ENCODE peak calls at places on chromosomes 13 and 19, in seven cellular contexts. One of them, this sample, is unnamed.
A peak's percentile ranks its signal among the peaks of the same experiment; 100 is the strongest.

GRCh38 chr19:33193864-33194362 is at the start of gene LRP3:
- DNase-seq in nucleus accumbens: peak; percentile 45
- DNase-seq in stimulated activated CD8-positive, alpha-beta memory T cell treated with anti-CD3 and anti-CD28 coated beads, Interleukin-15, amount 100 ng/mL, for 1 hour: no peak
- DNase-seq in ELF-1: peak; percentile 14
- DNase-seq in T-helper 2 cell: no peak
- DNase-seq in HFFc6: no peak
- DNase-seq in activated CD4-positive, alpha-beta memory T cell treated with anti-CD3 and anti-CD28 coated beads for 36 hours: no peak
- DNase-seq in this sample: peak; percentile 48

GRCh38 chr19:54389556-54389955 is 24.8 kb upstream of the LAIR1 start:
- DNase-seq in nucleus accumbens: no peak
- DNase-seq in stimulated activated CD8-positive, alpha-beta memory T cell treated with anti-CD3 and anti-CD28 coated beads, Interleukin-15, amount 100 ng/mL, for 1 hour: no peak
- DNase-seq in ELF-1: no peak
- DNase-seq in T-helper 2 cell: peak; percentile 55
- DNase-seq in HFFc6: no peak
- DNase-seq in activated CD4-positive, alpha-beta memory T cell treated with anti-CD3 and anti-CD28 coated beads for 36 hours: no peak
- DNase-seq in this sample: no peak

GRCh38 chr13:72181661-72182060 is 314.7 kb upstream of the DACH1 start:
- DNase-seq in nucleus accumbens: no peak
- DNase-seq in stimulated activated CD8-positive, alpha-beta memory T cell treated with anti-CD3 and anti-CD28 coated beads, Interleukin-15, amount 100 ng/mL, for 1 hour: no peak
- DNase-seq in ELF-1: no peak
- DNase-seq in T-helper 2 cell: no peak
- DNase-seq in HFFc6: no peak
- DNase-seq in activated CD4-positive, alpha-beta memory T cell treated with anti-CD3 and anti-CD28 coated beads for 36 hours: no peak
- DNase-seq in this sample: no peak

GRCh38 chr13:110216006-110216402 is 91.0 kb downstream of the COL4A1 start:
- DNase-seq in nucleus accumbens: no peak
- DNase-seq in stimulated activated CD8-positive, alpha-beta memory T cell treated with anti-CD3 and anti-CD28 coated beads, Interleukin-15, amount 100 ng/mL, for 1 hour: no peak
- DNase-seq in ELF-1: peak; percentile 54
- DNase-seq in T-helper 2 cell: no peak
- DNase-seq in HFFc6: no peak
- DNase-seq in activated CD4-positive, alpha-beta memory T cell treated with anti-CD3 and anti-CD28 coated beads for 36 hours: no peak
- DNase-seq in this sample: no peak

GRCh38 chr19:55066107-55066709 is 3.3 kb upstream of the RDH13 start:
- DNase-seq in nucleus accumbens: no peak
- DNase-seq in stimulated activated CD8-positive, alpha-beta memory T cell treated with anti-CD3 and anti-CD28 coated beads, Interleukin-15, amount 100 ng/mL, for 1 hour: no peak
- DNase-seq in ELF-1: no peak
- DNase-seq in T-helper 2 cell: no peak
- DNase-seq in HFFc6: no peak
- DNase-seq in activated CD4-positive, alpha-beta memory T cell treated with anti-CD3 and anti-CD28 coated beads for 36 hours: no peak
- DNase-seq in this sample: no peak

GRCh38 chr13:35714588-35714987 is 238.1 kb upstream of the MAB21L1 start:
- DNase-seq in nucleus accumbens: no peak
- DNase-seq in stimulated activated CD8-positive, alpha-beta memory T cell treated with anti-CD3 and anti-CD28 coated beads, Interleukin-15, amount 100 ng/mL, for 1 hour: no peak
- DNase-seq in ELF-1: peak; percentile 93
- DNase-seq in T-helper 2 cell: no peak
- DNase-seq in HFFc6: no peak
- DNase-seq in activated CD4-positive, alpha-beta memory T cell treated with anti-CD3 and anti-CD28 coated beads for 36 hours: no peak
- DNase-seq in this sample: no peak

GRCh38 chr19:44689290-44690130 is 9.4 kb upstream of the CEACAM16 start:
- DNase-seq in nucleus accumbens: peak; percentile 57
- DNase-seq in stimulated activated CD8-positive, alpha-beta memory T cell treated with anti-CD3 and anti-CD28 coated beads, Interleukin-15, amount 100 ng/mL, for 1 hour: peak; percentile 67
- DNase-seq in ELF-1: peak; percentile 84
- DNase-seq in T-helper 2 cell: peak; percentile 64
- DNase-seq in HFFc6: peak; percentile 24
- DNase-seq in activated CD4-positive, alpha-beta memory T cell treated with anti-CD3 and anti-CD28 coated beads for 36 hours: peak; percentile 81
- DNase-seq in this sample: peak; percentile 67

GRCh38 chr19:2289714-2290435 is 7.9 kb upstream of the PEAK3 start:
- DNase-seq in nucleus accumbens: no peak
- DNase-seq in stimulated activated CD8-positive, alpha-beta memory T cell treated with anti-CD3 and anti-CD28 coated beads, Interleukin-15, amount 100 ng/mL, for 1 hour: no peak
- DNase-seq in ELF-1: no peak
- DNase-seq in T-helper 2 cell: peak; percentile 88
- DNase-seq in HFFc6: no peak
- DNase-seq in activated CD4-positive, alpha-beta memory T cell treated with anti-CD3 and anti-CD28 coated beads for 36 hours: peak; percentile 65
- DNase-seq in this sample: peak; percentile 95

GRCh38 chr19:8877854-8878705 is 45.9 kb downstream of the MBD3L1 start:
- DNase-seq in nucleus accumbens: no peak
- DNase-seq in stimulated activated CD8-positive, alpha-beta memory T cell treated with anti-CD3 and anti-CD28 coated beads, Interleukin-15, amount 100 ng/mL, for 1 hour: no peak
- DNase-seq in ELF-1: peak; percentile 24
- DNase-seq in T-helper 2 cell: no peak
- DNase-seq in HFFc6: no peak
- DNase-seq in activated CD4-positive, alpha-beta memory T cell treated with anti-CD3 and anti-CD28 coated beads for 36 hours: no peak
- DNase-seq in this sample: no peak